ENCODE peak calls at places on chromosome 2, in eight cellular contexts. E is cardiac fibroblast, P is PC-9, K is breast epithelium, R is fibroblast of mammary gland, M is ovary, B is nephron progenitor cell, D is WTC11. A is an unnamed sample.

GRCh38 chr2:17245921-17246320 is 272.3 kb downstream of the RAD51AP2 start:
- DNase-seq in E (no peak), P (no peak), K (no peak), R (no peak), M (no peak), B (no peak), D (no peak), A (no peak)

GRCh38 chr2:177334940-177335543 is 57.5 kb upstream of the AGPS start:
- DNase-seq in E (peak), P (peak), K (no peak), R (peak), M (no peak), B (peak), D (no peak), A (no peak)

GRCh38 chr2:12619975-12620374 is 96.8 kb upstream of the TRIB2 start:
- DNase-seq in E (peak), P (peak), K (no peak), R (peak), M (no peak), B (no peak), D (no peak), A (no peak)

GRCh38 chr2:200373973-200374416 is 67.5 kb downstream of the SPATS2L start:
- DNase-seq in E (no peak), P (no peak), K (no peak), R (no peak), M (no peak), B (no peak), D (no peak), A (no peak)

GRCh38 chr2:55232863-55233657 is 572 bp downstream of the RPS27A start:
- DNase-seq in E (peak), P (no peak), K (no peak), R (no peak), M (peak), B (peak), D (no peak), A (no peak)

GRCh38 chr2:223860809-223861738 is 23.7 kb upstream of the AP1S3 start:
- DNase-seq in E (peak), P (peak), K (no peak), R (peak), M (no peak), B (no peak), D (no peak), A (peak)

GRCh38 chr2:179711375-179711774 is 150.0 kb downstream of the ZNF385B start:
- DNase-seq in E (no peak), P (peak), K (no peak), R (no peak), M (no peak), B (no peak), D (no peak), A (no peak)

GRCh38 chr2:237540823-237541222 is 25.6 kb upstream of the PRLH start:
- DNase-seq in E (peak), P (no peak), K (no peak), R (peak), M (peak), B (no peak), D (no peak), A (no peak)

GRCh38 chr2:23489471-23490400 is 104.8 kb downstream of the KLHL29 start:
- DNase-seq in E (no peak), P (no peak), K (no peak), R (no peak), M (no peak), B (no peak), D (no peak), A (no peak)

GRCh38 chr2:240762971-240763370 is 57.0 kb downstream of the KIF1A start:
- DNase-seq in E (no peak), P (no peak), K (no peak), R (no peak), M (no peak), B (no peak), D (no peak), A (no peak)

GRCh38 chr2:240760121-240760520 is 59.9 kb downstream of the KIF1A start:
- DNase-seq in E (no peak), P (no peak), K (no peak), R (no peak), M (no peak), B (no peak), D (no peak), A (no peak)

GRCh38 chr2:240762249-240762648 is 57.8 kb downstream of the KIF1A start:
- DNase-seq in E (no peak), P (no peak), K (no peak), R (no peak), M (no peak), B (no peak), D (no peak), A (no peak)

GRCh38 chr2:240759454-240759853 is 60.6 kb downstream of the KIF1A start:
- DNase-seq in E (no peak), P (no peak), K (no peak), R (peak), M (no peak), B (no peak), D (no peak), A (no peak)

GRCh38 chr2:240760576-240761246 is 59.3 kb downstream of the KIF1A start:
- DNase-seq in E (no peak), P (no peak), K (no peak), R (no peak), M (no peak), B (no peak), D (no peak), A (no peak)
- TF ChIP-seq CTCF in E (no peak), P (no peak), K (no peak), R (no peak), M (no peak), B (no peak), D (no peak), A (no peak)

DNA sequence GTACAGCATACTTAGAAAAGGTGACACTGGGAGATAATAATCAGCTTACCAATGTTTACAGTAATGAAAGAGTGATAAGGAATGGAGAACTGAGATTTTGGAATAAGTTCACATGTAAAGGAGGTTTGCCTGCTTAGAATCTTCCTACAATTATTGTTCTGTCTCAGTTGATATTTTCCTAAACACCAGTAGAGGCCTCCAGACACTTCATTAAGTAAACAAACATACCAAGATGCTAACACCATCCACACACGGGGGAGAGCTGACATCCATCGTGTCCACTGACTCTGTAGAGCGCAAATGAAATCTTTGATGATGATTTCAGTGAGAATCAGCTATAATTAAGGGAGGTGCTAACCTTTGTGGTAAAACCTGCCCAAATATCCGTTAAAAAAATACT is 211.7 kb upstream of the MMADHC start:
- DNase-seq in E (peak), P (peak), K (no peak), R (peak), M (no peak), B (no peak), D (no peak), A (no peak)
- TF ChIP-seq CTCF in E (peak), P (peak), K (no peak), R (peak), M (peak), B (no peak), D (no peak), A (no peak)

GRCh38 chr2:219542931-219543595 is 546 bp downstream of the CHPF start:
- DNase-seq in E (no peak), P (peak), K (no peak), R (peak), M (no peak), B (peak), D (no peak), A (no peak)
- TF ChIP-seq CTCF in E (no peak), P (no peak), K (no peak), R (no peak), M (no peak), B (no peak), D (no peak), A (no peak)

GRCh38 chr2:59276917-59277316 is 1035.8 kb upstream of the FANCL start:
- DNase-seq in E (no peak), P (no peak), K (no peak), R (no peak), M (no peak), B (no peak), D (no peak), A (no peak)

GRCh38 chr2:59277656-59278055 is 1036.5 kb upstream of the FANCL start:
- DNase-seq in E (no peak), P (no peak), K (no peak), R (peak), M (no peak), B (no peak), D (no peak), A (no peak)

GRCh38 chr2:59276033-59276432 is 1034.9 kb upstream of the FANCL start:
- DNase-seq in E (no peak), P (no peak), K (no peak), R (no peak), M (no peak), B (peak), D (peak), A (no peak)
- TF ChIP-seq CTCF in E (no peak), P (peak), K (no peak), R (no peak), M (no peak), B (peak), D (peak), A (peak)

DNA sequence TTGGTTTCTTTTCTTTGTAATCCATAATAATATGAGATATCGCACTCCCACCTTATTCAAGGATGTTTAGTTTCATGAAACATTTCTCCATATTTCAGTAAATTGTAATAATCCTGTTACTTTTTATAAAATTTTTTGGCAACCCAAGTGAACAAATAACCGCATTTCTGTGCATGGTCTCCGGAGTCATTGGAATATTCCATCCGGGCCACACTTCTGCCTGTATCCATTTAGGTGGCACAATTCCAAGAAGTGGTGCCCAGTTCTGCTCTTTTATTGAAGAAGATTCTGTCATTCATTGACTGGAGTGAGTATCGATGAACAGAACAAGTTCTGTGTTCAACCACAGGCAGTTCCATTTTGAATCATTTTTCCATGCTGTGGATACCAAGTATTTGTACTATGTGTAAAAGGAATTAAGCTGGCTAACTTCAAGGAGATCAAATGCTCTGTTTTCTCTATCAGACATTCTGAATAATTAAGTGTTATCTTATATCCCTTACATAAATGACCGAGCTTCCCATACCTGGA is 26.6 kb upstream of the ICOS start:
- DNase-seq in E (no peak), P (no peak), K (no peak), R (peak), M (no peak), B (no peak), D (no peak), A (no peak)
- TF ChIP-seq CTCF in E (no peak), P (peak), K (no peak), R (no peak), M (no peak), B (no peak), D (no peak), A (no peak)

GRCh38 chr2:25912851-25913695 is 34.8 kb upstream of the ASXL2 start:
- DNase-seq in E (peak), P (no peak), K (no peak), R (peak), M (no peak), B (no peak), D (peak), A (no peak)
- TF ChIP-seq CTCF in E (no peak), P (no peak), K (no peak), R (no peak), M (no peak), B (no peak), D (no peak), A (no peak)

GRCh38 chr2:5236308-5236707 is 455.9 kb upstream of the SOX11 start:
- DNase-seq in E (no peak), P (no peak), K (no peak), R (no peak), M (no peak), B (no peak), D (no peak), A (no peak)
- TF ChIP-seq CTCF in E (no peak), P (no peak), K (no peak), R (no peak), M (no peak), B (peak), D (no peak), A (peak)

DNA sequence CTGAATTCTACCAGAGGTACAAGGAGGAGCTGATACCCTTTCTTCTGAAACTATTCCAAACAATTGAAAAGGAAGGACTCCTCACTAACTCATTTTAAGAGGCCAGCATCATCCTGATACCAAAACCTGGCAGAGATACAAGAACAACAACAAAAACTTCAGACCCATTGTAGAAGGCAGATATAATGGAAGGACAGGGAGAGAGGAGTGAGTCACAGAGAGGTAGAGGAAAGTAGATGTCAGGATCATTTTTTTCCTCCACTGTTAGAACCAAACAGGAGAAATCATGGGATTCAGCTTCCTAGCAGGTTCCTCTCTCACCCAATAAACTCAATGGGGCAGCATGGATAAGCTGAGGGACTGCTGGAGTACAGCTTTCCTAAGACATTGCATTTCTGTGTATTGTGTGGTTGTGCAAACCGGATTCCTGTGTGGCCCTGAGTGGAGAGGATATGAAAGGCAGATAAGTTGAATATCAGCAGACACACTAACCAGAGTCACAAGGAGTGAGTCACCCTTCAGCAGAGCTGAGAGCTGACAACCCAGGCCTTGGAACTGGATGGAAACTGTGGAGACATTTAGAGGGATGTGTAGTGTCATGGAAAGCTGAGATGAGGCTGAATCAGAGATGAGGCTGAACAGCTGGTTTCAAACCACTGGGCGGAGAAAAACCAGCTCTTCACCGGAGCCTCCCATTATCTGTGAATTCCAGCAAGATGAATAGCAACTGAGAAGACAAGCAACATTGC is 60.9 kb upstream of the MMADHC start:
- DNase-seq in E (peak), P (peak), K (no peak), R (peak), M (no peak), B (no peak), D (no peak), A (no peak)
- TF ChIP-seq CTCF in E (peak), P (no peak), K (no peak), R (no peak), M (no peak), B (no peak), D (no peak), A (no peak)

DNA sequence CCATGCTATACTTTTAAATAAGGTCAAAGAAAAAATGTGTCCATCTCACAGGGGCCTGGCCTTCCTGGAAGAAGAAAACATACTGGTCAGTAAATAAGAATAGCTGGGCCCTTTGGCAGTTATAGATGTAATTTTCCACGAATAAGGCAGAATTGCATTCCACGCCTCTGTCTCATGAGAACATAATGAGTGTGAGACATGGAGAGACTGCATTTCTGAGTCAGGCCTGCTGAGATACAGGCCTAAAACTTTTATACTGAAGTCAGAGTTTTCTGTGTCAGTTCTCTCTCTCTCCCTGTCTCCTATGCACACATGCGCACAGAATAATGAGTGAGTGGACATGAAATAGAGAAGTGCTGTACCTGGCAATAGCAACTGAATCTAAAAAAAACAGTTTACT is 20.4 kb upstream of the IL1R1 start:
- DNase-seq in E (peak), P (no peak), K (no peak), R (peak), M (no peak), B (no peak), D (no peak), A (no peak)
- TF ChIP-seq CTCF in E (no peak), P (no peak), K (no peak), R (no peak), M (no peak), B (no peak), D (no peak), A (no peak)

DNA sequence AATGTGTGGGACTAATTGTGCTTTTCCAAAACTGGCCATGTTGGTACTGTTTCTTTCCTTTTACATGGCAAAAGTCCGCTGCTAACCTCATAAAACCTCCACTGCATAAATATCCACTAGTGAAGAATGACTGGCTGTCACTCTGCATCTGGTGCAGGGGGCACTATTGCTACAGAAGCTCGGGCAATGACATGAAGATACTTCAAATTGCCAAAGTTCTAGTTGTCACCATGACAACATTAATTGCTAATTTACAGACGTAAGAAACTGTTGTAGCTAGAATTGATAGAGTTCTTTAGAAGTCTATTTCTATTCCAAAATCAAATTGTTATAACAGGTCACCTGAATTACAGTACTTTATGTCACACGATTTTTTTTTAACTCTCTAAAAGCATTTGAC is 861 bp downstream of the CFAP210 start:
- DNase-seq in E (no peak), P (no peak), K (no peak), R (peak), M (no peak), B (no peak), D (no peak), A (no peak)
- TF ChIP-seq CTCF in E (no peak), P (no peak), K (no peak), R (peak), M (no peak), B (no peak), D (no peak), A (no peak)